ENCODE peak calls at places on chromosomes 5 and 9, in seven cellular contexts. V is epithelial cell of esophagus; K is stomach; A is CD8-positive, alpha-beta T cell; W is A549; P is cardiac fibroblast; I is fibroblast of mammary gland. U is an unnamed sample.

GRCh38 chr5:149338364-149338763 is 6.9 kb upstream of the GRPEL2 start:
- DNase-seq in V (peak; percentile 47), K (no peak), A (no peak), W (no peak), P (no peak), I (no peak), U (no peak)

GRCh38 chr9:79222483-79222882 is 349.3 kb upstream of the TLE4 start:
- DNase-seq in V (peak; percentile 39), K (no peak), A (no peak), W (no peak), P (peak; percentile 31), I (no peak), U (no peak)

GRCh38 chr5:141182248-141182647 is at the start of gene PCDHB16:
- DNase-seq in V (no peak), K (no peak), A (no peak), W (peak; percentile 24), P (peak; percentile 5), I (peak; percentile 17), U (no peak)

GRCh38 chr5:58460727-58461286 is 921 bp upstream of the PLK2 start:
- DNase-seq in V (peak; percentile 87), K (peak; percentile 93), A (peak; percentile 84), W (peak; percentile 92), P (peak; percentile 92), I (peak; percentile 83), U (no peak)

GRCh38 chr5:139985290-139985689 is 57.8 kb downstream of the NRG2 start:
- DNase-seq in V (peak; percentile 67), K (no peak), A (no peak), W (no peak), P (no peak), I (no peak), U (no peak)

GRCh38 chr5:159601216-159601615 is 270.9 kb upstream of the IL12B start:
- DNase-seq in V (no peak), K (no peak), A (no peak), W (no peak), P (no peak), I (peak; percentile 57), U (no peak)

GRCh38 chr5:149442563-149443182 is 63.6 kb upstream of the IL17B start:
- DNase-seq in V (peak; percentile 83), K (peak; percentile 90), A (peak; percentile 57), W (peak; percentile 74), P (peak; percentile 85), I (peak; percentile 76), U (peak; percentile 72)

GRCh38 chr9:135616621-135617537 is 22.5 kb downstream of the GLT6D1 start:
- DNase-seq in V (no peak), K (no peak), A (no peak), W (no peak), P (no peak), I (no peak), U (no peak)

GRCh38 chr5:154331267-154331666 is 114.5 kb upstream of the SAP30L start:
- DNase-seq in V (no peak), K (no peak), A (no peak), W (no peak), P (no peak), I (no peak), U (no peak)

GRCh38 chr9:133773889-133774655 is 35.9 kb upstream of the SARDH start:
- DNase-seq in V (no peak), K (no peak), A (no peak), W (no peak), P (no peak), I (no peak), U (no peak)

GRCh38 chr5:181028032-181028819 is 11.8 kb upstream of the BTNL9 start:
- DNase-seq in V (no peak), K (no peak), A (no peak), W (peak; percentile 86), P (no peak), I (no peak), U (no peak)

GRCh38 chr5:16992006-16992405 is 55.9 kb upstream of the MYO10 start:
- DNase-seq in V (peak; percentile 70), K (no peak), A (no peak), W (no peak), P (no peak), I (peak; percentile 80), U (no peak)

GRCh38 chr9:127714916-127715442 is 484 bp downstream of the PTRH1 start:
- DNase-seq in V (peak; percentile 27), K (peak; percentile 55), A (no peak), W (no peak), P (no peak), I (no peak), U (no peak)

GRCh38 chr9:16257604-16258003 is 612.9 kb downstream of the BNC2 start:
- DNase-seq in V (peak; percentile 21), K (no peak), A (no peak), W (peak; percentile 29), P (no peak), I (peak; percentile 41), U (no peak)

GRCh38 chr5:533243-534005 is 9.2 kb upstream of the SLC9A3 start:
- DNase-seq in V (no peak), K (no peak), A (peak; percentile 10), W (no peak), P (no peak), I (no peak), U (no peak)

GRCh38 chr9:119707228-119707627 is 338.0 kb upstream of the BRINP1 start:
- DNase-seq in V (no peak), K (no peak), A (no peak), W (no peak), P (no peak), I (no peak), U (no peak)

GRCh38 chr9:111940697-111941096 is 44.1 kb downstream of the UGCG start:
- DNase-seq in V (no peak), K (no peak), A (no peak), W (no peak), P (peak; percentile 39), I (no peak), U (no peak)

GRCh38 chr5:5270958-5271605 is 131.0 kb downstream of the ADAMTS16 start:
- DNase-seq in V (peak; percentile 95), K (peak; percentile 72), A (no peak), W (peak; percentile 88), P (peak; percentile 84), I (peak; percentile 79), U (no peak)

GRCh38 chr5:31823477-31823876 is 184.5 kb downstream of the PDZD2 start:
- DNase-seq in V (no peak), K (no peak), A (no peak), W (no peak), P (no peak), I (no peak), U (no peak)

GRCh38 chr5:38922199-38922598 is 76.4 kb downstream of the OSMR start:
- DNase-seq in V (peak; percentile 67), K (peak; percentile 60), A (no peak), W (peak; percentile 68), P (peak; percentile 64), I (peak; percentile 60), U (peak; percentile 36)

GRCh38 chr5:139413963-139414362 is 10.1 kb upstream of the SPATA24 start:
- DNase-seq in V (no peak), K (no peak), A (no peak), W (no peak), P (no peak), I (no peak), U (no peak)

GRCh38 chr9:92774274-92774673 is 9.6 kb upstream of the BICD2 start:
- DNase-seq in V (peak; percentile 97), K (no peak), A (no peak), W (no peak), P (peak; percentile 75), I (peak; percentile 95), U (no peak)

GRCh38 chr9:120507936-120508510 is 71.9 kb downstream of the CDK5RAP2 start:
- DNase-seq in V (no peak), K (no peak), A (no peak), W (no peak), P (no peak), I (no peak), U (no peak)

GRCh38 chr5:164504141-164504772 is 998.8 kb downstream of the MAT2B start:
- DNase-seq in V (peak; percentile 61), K (peak; percentile 36), A (no peak), W (peak; percentile 57), P (peak; percentile 79), I (peak; percentile 65), U (no peak)
- TF ChIP-seq CTCF in V (peak; percentile 84), K (no peak), A (no peak), W (peak; percentile 79), P (peak; percentile 74), I (peak; percentile 87), U (peak; percentile 96)

GRCh38 chr5:74822288-74822687 is 43.9 kb downstream of the FAM169A start:
- DNase-seq in V (no peak), K (no peak), A (no peak), W (no peak), P (no peak), I (no peak), U (no peak)
- TF ChIP-seq CTCF in V (no peak), K (no peak), A (no peak), W (no peak), P (no peak), I (no peak), U (no peak)

DNA sequence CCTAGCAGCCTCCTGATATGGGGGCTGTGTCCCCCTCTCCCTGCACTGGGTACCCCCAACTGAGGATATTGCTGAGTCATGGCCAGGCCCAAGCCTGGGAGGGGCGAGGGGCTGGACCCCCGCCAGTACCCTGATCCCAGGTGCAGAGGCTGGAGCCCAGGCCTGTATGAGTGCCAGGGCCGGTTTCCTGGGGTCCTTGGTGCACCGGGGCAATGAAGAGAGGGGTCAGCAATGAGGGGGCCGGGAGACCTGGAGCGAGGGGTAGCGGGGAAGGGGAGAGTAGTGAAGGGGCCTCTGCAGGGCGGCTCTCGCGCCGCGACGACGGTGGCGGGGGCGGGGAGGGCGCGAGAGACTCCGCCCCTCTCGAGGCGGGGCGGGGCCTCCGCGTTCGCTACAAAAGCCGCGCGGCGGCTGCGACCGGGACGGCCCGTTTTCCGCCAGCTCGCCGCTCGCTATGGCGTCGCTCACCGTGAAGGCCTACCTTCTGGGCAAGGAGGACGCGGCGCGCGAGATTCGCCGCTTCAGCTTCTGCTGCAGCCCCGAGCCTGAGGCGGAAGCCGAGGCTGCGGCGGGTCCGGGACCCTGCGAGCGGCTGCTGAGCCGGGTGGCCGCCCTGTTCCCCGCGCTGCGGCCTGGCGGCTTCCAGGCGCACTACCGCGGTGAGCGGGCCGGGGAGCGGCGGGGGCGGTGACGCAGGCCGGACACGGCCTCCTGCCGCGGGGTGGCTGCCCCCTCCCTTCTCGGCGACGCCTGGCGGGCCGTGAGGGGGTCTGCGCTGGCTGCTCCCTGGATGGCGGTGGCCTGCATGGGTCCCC is at the start of gene SQSTM1:
- DNase-seq in V (peak; percentile 81), K (peak; percentile 84), A (peak; percentile 74), W (peak; percentile 87), P (peak; percentile 90), I (peak; percentile 70), U (peak; percentile 90)
- TF ChIP-seq CTCF in V (no peak), K (no peak), A (no peak), W (no peak), P (no peak), I (no peak), U (no peak)

GRCh38 chr9:130989891-130990290 is 19.1 kb upstream of the LAMC3 start:
- DNase-seq in V (no peak), K (no peak), A (no peak), W (no peak), P (no peak), I (no peak), U (no peak)

GRCh38 chr9:130992059-130993032 is 16.6 kb upstream of the LAMC3 start:
- DNase-seq in V (no peak), K (no peak), A (no peak), W (no peak), P (no peak), I (no peak), U (no peak)

GRCh38 chr9:130990362-130991226 is 18.4 kb upstream of the LAMC3 start:
- DNase-seq in V (no peak), K (no peak), A (no peak), W (no peak), P (no peak), I (no peak), U (no peak)

GRCh38 chr9:130993303-130994030 is 15.5 kb upstream of the LAMC3 start:
- DNase-seq in V (no peak), K (no peak), A (no peak), W (no peak), P (no peak), I (no peak), U (no peak)

GRCh38 chr9:130991227-130992058 is 17.5 kb upstream of the LAMC3 start:
- DNase-seq in V (no peak), K (no peak), A (no peak), W (no peak), P (no peak), I (no peak), U (no peak)
- TF ChIP-seq CTCF in V (no peak), K (no peak), A (no peak), W (no peak), P (no peak), I (no peak), U (no peak)